ENCODE peak calls at places on chromosomes 16 and 17, in six cellular contexts. Q is A549, S is GM12878, C is K562, W is HepG2, B is endothelial cell of umbilical vein. H is an unnamed sample.

GRCh38 chr17:73595068-73595865 is 49.0 kb downstream of the SDK2 start:
- DNase-seq in Q (no peak), S (no peak), C (peak; percentile 27), W (no peak), B (no peak), H (peak; percentile 28)

GRCh38 chr17:75511610-75512575 is 3.4 kb downstream of the CASKIN2 start:
- DNase-seq in Q (no peak), S (no peak), C (peak; percentile 74), W (peak; percentile 93), B (no peak), H (no peak)

GRCh38 chr16:24800586-24800985 is 45.2 kb upstream of the SLC5A11 start:
- DNase-seq in Q (peak; percentile 75), S (no peak), C (no peak), W (peak; percentile 48), B (peak; percentile 35), H (no peak)

GRCh38 chr16:80804061-80804450 is 342 bp downstream of the CDYL2 start:
- DNase-seq in Q (peak; percentile 32), S (no peak), C (peak; percentile 11), W (peak; percentile 6), B (peak; percentile 51), H (peak; percentile 34)

GRCh38 chr17:64599187-64599676 is 62.9 kb downstream of the SMURF2 start:
- DNase-seq in Q (no peak), S (no peak), C (peak; percentile 30), W (no peak), B (no peak), H (peak; percentile 61)

GRCh38 chr17:19388791-19389190 is 1.8 kb upstream of the MFAP4 start:
- DNase-seq in Q (no peak), S (no peak), C (no peak), W (no peak), B (no peak), H (no peak)

GRCh38 chr16:50946606-50947005 is 204.5 kb downstream of the SALL1 start:
- DNase-seq in Q (no peak), S (no peak), C (no peak), W (no peak), B (no peak), H (no peak)

GRCh38 chr17:80445152-80446110 is 30.5 kb downstream of the ENDOV start:
- DNase-seq in Q (no peak), S (no peak), C (no peak), W (no peak), B (no peak), H (peak; percentile 31)

GRCh38 chr16:89119161-89119621 is 25.5 kb downstream of the ACSF3 start:
- DNase-seq in Q (no peak), S (no peak), C (no peak), W (no peak), B (no peak), H (peak; percentile 58)

GRCh38 chr16:84712138-84712671 is 12.4 kb downstream of the USP10 start:
- DNase-seq in Q (no peak), S (no peak), C (no peak), W (no peak), B (no peak), H (no peak)

GRCh38 chr17:76868669-76869208 is 535 bp downstream of the MGAT5B start:
- DNase-seq in Q (peak; percentile 33), S (no peak), C (peak; percentile 72), W (no peak), B (no peak), H (no peak)

GRCh38 chr17:32629563-32630190 is 142.9 kb downstream of the CDK5R1 start:
- DNase-seq in Q (no peak), S (no peak), C (no peak), W (no peak), B (no peak), H (no peak)

GRCh38 chr17:77374170-77374936 is 233.6 kb downstream of the SEC14L1 start:
- DNase-seq in Q (no peak), S (no peak), C (peak; percentile 84), W (peak; percentile 95), B (peak; percentile 90), H (peak; percentile 82)

GRCh38 chr16:82016268-82016667 is 5.0 kb upstream of the SDR42E1 start:
- DNase-seq in Q (peak; percentile 35), S (no peak), C (peak; percentile 45), W (no peak), B (peak; percentile 90), H (peak; percentile 42)

GRCh38 chr16:21263640-21264211 is 14.4 kb downstream of the CRYM start:
- DNase-seq in Q (peak; percentile 14), S (peak; percentile 48), C (no peak), W (peak; percentile 81), B (no peak), H (no peak)

GRCh38 chr17:67246648-67247415 is 1.8 kb upstream of the HELZ start:
- DNase-seq in Q (peak; percentile 77), S (peak; percentile 89), C (peak; percentile 43), W (peak; percentile 97), B (peak; percentile 28), H (peak; percentile 21)

GRCh38 chr16:70586731-70587130 is 59.6 kb upstream of the IL34 start:
- DNase-seq in Q (no peak), S (no peak), C (no peak), W (no peak), B (no peak), H (no peak)

GRCh38 chr17:1422907-1423306 is 22.9 kb upstream of the YWHAE start:
- DNase-seq in Q (peak; percentile 57), S (no peak), C (no peak), W (no peak), B (peak; percentile 98), H (no peak)

GRCh38 chr16:3304370-3304769 is 860 bp downstream of the TIGD7 start:
- DNase-seq in Q (no peak), S (no peak), C (no peak), W (no peak), B (no peak), H (peak; percentile 45)

GRCh38 chr17:50144346-50144745 is 6.1 kb downstream of the PPP1R9B start:
- DNase-seq in Q (no peak), S (no peak), C (no peak), W (no peak), B (no peak), H (no peak)

GRCh38 chr16:57754354-57755060 is 18.9 kb downstream of the KATNB1 start:
- DNase-seq in Q (no peak), S (no peak), C (no peak), W (no peak), B (no peak), H (no peak)

GRCh38 chr17:2899911-2900310 is 103.7 kb downstream of the RAP1GAP2 start:
- DNase-seq in Q (no peak), S (no peak), C (no peak), W (no peak), B (no peak), H (no peak)

GRCh38 chr16:30142672-30143346 is 19.8 kb upstream of the MAPK3 start:
- DNase-seq in Q (peak; percentile 39), S (peak; percentile 30), C (no peak), W (peak; percentile 61), B (no peak), H (peak; percentile 67)

GRCh38 chr17:44266402-44267164 is 1.4 kb downstream of the SLC4A1 start:
- DNase-seq in Q (peak; percentile 45), S (no peak), C (peak; percentile 96), W (no peak), B (no peak), H (peak; percentile 19)

GRCh38 chr16:27230562-27230991 is 27.3 kb downstream of the KDM8 start:
- DNase-seq in Q (no peak), S (no peak), C (no peak), W (no peak), B (no peak), H (peak; percentile 94)
- TF ChIP-seq POLR2A in Q (no peak), S (no peak), C (no peak), W (no peak), B (no peak), H (no peak)

GRCh38 chr17:289409-289808 is 63.2 kb downstream of the RPH3AL start:
- DNase-seq in Q (no peak), S (no peak), C (no peak), W (no peak), B (no peak), H (no peak)
- TF ChIP-seq MYC in Q (no peak), S (no peak), C (no peak), W (no peak), B (no peak), H (no peak)

DNA sequence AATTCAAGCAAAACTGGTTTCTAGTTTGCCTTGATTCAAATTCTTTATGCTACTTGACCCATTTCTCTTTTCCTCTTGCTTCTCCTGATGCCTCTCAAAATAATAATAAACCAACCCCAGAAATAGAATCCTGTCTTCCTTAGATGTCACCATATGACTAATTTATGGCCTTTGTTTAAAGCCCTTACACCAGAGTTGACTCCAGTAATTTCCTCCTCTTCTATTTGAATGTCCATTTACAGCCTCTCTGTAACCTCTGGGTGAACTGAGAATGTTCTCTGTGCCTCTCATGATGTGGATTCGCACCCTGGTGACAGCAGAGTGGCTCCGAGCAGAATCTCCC is 31.5 kb downstream of the ZFHX3 start:
- DNase-seq in Q (peak; percentile 22), S (no peak), C (no peak), W (no peak), B (peak; percentile 29), H (peak; percentile 19)
- H3K4me3 ChIP-seq in Q (no peak overlapping the region), S (peak overlapping the region; percentile 37), C (no peak overlapping the region), W (peak overlapping the region; percentile 1), B (no peak overlapping the region), H (no peak overlapping the region)

GRCh38 chr17:7589204-7589868 is 558 bp downstream of the SOX15 start:
- DNase-seq in Q (peak; percentile 72), S (no peak), C (no peak), W (no peak), B (peak; percentile 78), H (no peak)
- TF ChIP-seq POLR2A in Q (no peak), S (no peak), C (no peak), W (no peak), B (no peak), H (no peak)

GRCh38 chr16:23014592-23014991 is 134.7 kb downstream of the USP31 start:
- DNase-seq in Q (peak; percentile 10), S (no peak), C (no peak), W (no peak), B (no peak), H (peak; percentile 52)
- TF ChIP-seq MYC in Q (no peak), S (no peak), C (no peak), W (no peak), B (no peak), H (no peak)

GRCh38 chr16:66872524-66872923 is 7.8 kb upstream of the PDP2 start:
- DNase-seq in Q (no peak), S (no peak), C (no peak), W (no peak), B (no peak), H (peak; percentile 75)
- H3K4me3 ChIP-seq in Q (peak overlapping the region; percentile 23), S (no peak overlapping the region), C (peak overlapping the region; percentile 20), W (no peak overlapping the region), B (no peak overlapping the region), H (peak overlapping the region; percentile 63)